ENCODE peak calls at places on chromosomes 13 and 19, in six cellular contexts. Q is breast epithelium, Z is cardiac fibroblast, A is IMR-90, I is mucosa of descending colon, V is fibroblast of villous mesenchyme. C is an unnamed sample.

GRCh38 chr13:97109256-97109655 is 112.9 kb upstream of the MBNL2 start:
- DNase-seq in Z (no peak), I (no peak), Q (no peak), V (no peak), A (no peak), C (no peak)

GRCh38 chr19:52638601-52639000 is 446 bp upstream of the ZNF83 start:
- DNase-seq in A (peak), Z (no peak), Q (no peak), I (peak), V (peak), C (peak)

GRCh38 chr13:30872685-30873443 is 33.2 kb upstream of the MEDAG start:
- DNase-seq in Q (no peak), A (peak), I (no peak), Z (peak), V (peak), C (peak)

GRCh38 chr13:24217601-24218281 is 57.2 kb downstream of the SPATA13 start:
- DNase-seq in V (peak), Q (no peak), A (no peak), I (peak), Z (peak), C (no peak)

GRCh38 chr13:101399365-101399764 is 16.9 kb downstream of the NALCN start:
- DNase-seq in V (no peak), Q (no peak), I (no peak), A (peak), Z (no peak), C (no peak)

GRCh38 chr13:63636231-63636993 is 2220.8 kb upstream of the PCDH20 start:
- DNase-seq in V (no peak), A (no peak), Q (no peak), I (no peak), Z (peak), C (peak)

GRCh38 chr19:11046608-11047354 is 42.5 kb upstream of the LDLR start:
- DNase-seq in A (no peak), Q (no peak), Z (no peak), I (no peak), V (no peak), C (no peak)

GRCh38 chr13:33186851-33187250 is 98.7 kb downstream of the STARD13 start:
- DNase-seq in Z (peak), A (peak), I (no peak), V (peak), Q (no peak), C (no peak)

GRCh38 chr19:48196321-48196761 is 25.9 kb downstream of the ZSWIM9 start:
- DNase-seq in Z (peak), V (no peak), Q (no peak), I (no peak), A (no peak), C (no peak)

GRCh38 chr19:543912-544608 is at the start of gene GZMM:
- DNase-seq in A (no peak), Z (no peak), V (no peak), Q (no peak), I (peak), C (no peak)

GRCh38 chr19:19719798-19720197 is 13.1 kb downstream of the ZNF14 start:
- DNase-seq in I (no peak), V (no peak), Z (no peak), A (no peak), Q (no peak), C (no peak)

GRCh38 chr13:114259974-114260373 is 21.4 kb upstream of the UPF3A start:
- DNase-seq in A (no peak), I (no peak), Q (peak), Z (no peak), V (no peak), C (no peak)

GRCh38 chr19:57558525-57558924 is 1.1 kb downstream of the ZNF550 start:
- DNase-seq in A (peak), V (peak), Q (no peak), I (no peak), Z (peak), C (no peak)

GRCh38 chr19:15439821-15440641 is 9.7 kb downstream of the WIZ start:
- DNase-seq in I (no peak), Q (no peak), A (no peak), V (no peak), Z (no peak), C (no peak)

GRCh38 chr19:47523473-47523872 is 8.6 kb upstream of the NAPA start:
- DNase-seq in V (peak), Z (no peak), A (no peak), I (no peak), Q (no peak), C (no peak)

GRCh38 chr19:41705393-41706174 is 2.8 kb upstream of the CEACAM5 start:
- DNase-seq in I (peak), Z (peak), V (peak), A (no peak), Q (no peak), C (no peak)

GRCh38 chr19:43754312-43754561 is 525 bp downstream of the SMG9 start:
- DNase-seq in Z (no peak), A (no peak), Q (no peak), I (no peak), V (no peak), C (no peak)

GRCh38 chr13:99752373-99752772 is 219.2 kb downstream of the ZIC5 start:
- DNase-seq in A (no peak), Z (no peak), I (no peak), Q (no peak), V (no peak), C (no peak)

GRCh38 chr13:75785130-75785529 is 149.0 kb downstream of the LMO7 start:
- DNase-seq in I (no peak), Z (peak), Q (no peak), A (peak), V (no peak), C (peak)

GRCh38 chr13:35086667-35087066 is 144.6 kb downstream of the NBEA start:
- DNase-seq in V (no peak), A (no peak), Q (no peak), Z (no peak), I (no peak), C (no peak)

GRCh38 chr13:99406799-99407201 is 94.5 kb upstream of the TM9SF2 start:
- DNase-seq in V (peak), Q (no peak), A (no peak), I (no peak), Z (peak), C (no peak)

GRCh38 chr19:5498817-5499535 is 43.8 kb downstream of the ZNRF4 start:
- DNase-seq in Z (no peak), I (no peak), Q (no peak), A (no peak), V (no peak), C (no peak)

GRCh38 chr13:34179481-34179880 is 361.5 kb downstream of the RFC3 start:
- DNase-seq in Z (no peak), I (no peak), A (peak), V (no peak), Q (no peak), C (peak)

GRCh38 chr13:114089341-114089740 is 43.1 kb downstream of the RASA3 start:
- DNase-seq in Z (no peak), I (peak), Q (no peak), V (no peak), A (no peak), C (no peak)

GRCh38 chr13:99639126-99639525 is 137.9 kb downstream of the TM9SF2 start:
- DNase-seq in Q (no peak), I (no peak), A (no peak), V (no peak), Z (no peak), C (no peak)

GRCh38 chr13:104315606-104316005 is 1249.4 kb upstream of the SLC10A2 start:
- DNase-seq in Q (no peak), V (peak), A (peak), I (no peak), Z (peak), C (peak)

GRCh38 chr19:45772130-45772880 is 3.3 kb upstream of the SIX5 start:
- DNase-seq in I (no peak), V (no peak), Z (no peak), A (no peak), Q (no peak), C (no peak)

GRCh38 chr13:94712287-94712811 is at the start of gene SOX21:
- DNase-seq in A (no peak), Q (no peak), Z (peak), V (peak), I (peak), C (no peak)

GRCh38 chr19:10107817-10108367 is 1.7 kb downstream of the PPAN start:
- DNase-seq in Z (no peak), I (peak), V (no peak), A (no peak), Q (no peak), C (no peak)

GRCh38 chr13:49627831-49628652 is at the start of gene ARL11:
- DNase-seq in Q (peak), I (peak), Z (no peak), V (no peak), A (no peak), C (no peak)

GRCh38 chr13:50365300-50365682 is 350.0 kb downstream of the KCNRG start:
- DNase-seq in Q (no peak), V (no peak), I (no peak), Z (peak), A (no peak), C (no peak)

GRCh38 chr19:30227661-30228112 is 144.5 kb upstream of the ZNF536 start:
- DNase-seq in A (peak), Q (peak), V (peak), Z (peak), I (no peak), C (peak)

GRCh38 chr19:47240996-47241918 is 10.3 kb upstream of the BBC3 start:
- DNase-seq in Z (peak), A (peak), Q (peak), I (peak), V (peak), C (peak)

GRCh38 chr19:5317321-5317720 is 23.3 kb downstream of the PTPRS start:
- DNase-seq in Q (no peak), V (no peak), A (no peak), I (no peak), Z (no peak), C (no peak)

GRCh38 chr13:98246538-98247172 is 69.6 kb upstream of the RNF113B start:
- DNase-seq in Z (no peak), I (no peak), A (peak), Q (no peak), V (no peak), C (no peak)

GRCh38 chr19:35882074-35882832 is 13.9 kb downstream of the APLP1 start:
- DNase-seq in Z (peak), Q (no peak), A (peak), V (peak), I (no peak), C (peak)

DNA sequence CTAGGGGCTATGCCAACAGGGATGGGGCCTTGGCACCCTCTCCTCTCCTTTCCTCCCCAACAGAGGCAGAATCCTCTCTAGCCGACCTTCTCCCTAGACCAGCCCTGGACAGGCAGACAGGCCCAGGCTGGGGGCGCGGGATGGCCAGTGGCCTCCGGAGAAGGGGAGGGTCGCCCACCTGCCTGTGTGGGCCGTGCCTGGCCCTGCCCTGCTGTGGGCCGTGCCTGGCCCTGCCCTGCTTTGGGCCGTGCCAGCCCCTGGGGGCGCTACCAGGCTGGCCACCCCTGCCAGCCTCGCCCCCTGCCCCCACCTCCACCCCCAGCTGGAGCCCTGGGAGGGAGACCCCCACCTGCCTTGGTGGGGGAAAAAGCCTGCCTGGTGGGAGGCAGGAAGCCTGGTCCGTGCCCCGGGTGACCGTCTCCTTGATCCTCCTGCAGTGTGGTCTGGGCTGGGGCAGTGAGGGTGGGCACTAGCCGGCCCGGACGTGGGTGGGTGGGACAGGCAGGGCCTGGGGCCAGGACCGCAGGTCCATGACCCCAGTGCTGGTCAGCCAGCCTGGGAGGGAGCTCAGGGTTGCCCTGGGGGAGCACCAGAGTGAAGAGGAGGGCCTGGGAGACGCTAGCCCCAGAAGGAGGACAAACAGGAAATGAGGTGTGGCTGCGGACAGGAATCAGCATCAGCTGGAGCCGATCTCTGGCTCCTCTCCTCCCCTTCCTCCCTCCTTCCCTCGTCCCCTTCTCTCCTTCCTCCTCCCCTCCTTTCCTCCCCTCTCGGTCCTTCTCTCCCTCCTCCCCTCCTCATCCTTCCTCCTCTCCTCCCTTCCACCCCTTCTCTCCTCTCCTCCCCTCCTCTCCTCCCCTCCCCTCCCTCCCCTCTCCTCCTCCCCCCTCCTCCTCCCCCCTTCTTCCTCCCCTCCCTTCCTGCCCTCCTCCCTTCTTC is 5.1 kb upstream of the MKNK2 start:
- DNase-seq in A (peak), Z (peak), V (peak), I (peak), Q (no peak), C (peak)
- H3K4me3 ChIP-seq in A (no peak), Z (no peak), V (peak), I (no peak), Q (peak), C (peak)

GRCh38 chr19:38658462-38659306 is 11.2 kb downstream of the ACTN4 start:
- DNase-seq in I (peak), Z (peak), A (peak), Q (no peak), V (peak), C (peak)
- H3K4me3 ChIP-seq in I (no peak), Z (no peak), A (peak), Q (peak), V (peak), C (peak)

DNA sequence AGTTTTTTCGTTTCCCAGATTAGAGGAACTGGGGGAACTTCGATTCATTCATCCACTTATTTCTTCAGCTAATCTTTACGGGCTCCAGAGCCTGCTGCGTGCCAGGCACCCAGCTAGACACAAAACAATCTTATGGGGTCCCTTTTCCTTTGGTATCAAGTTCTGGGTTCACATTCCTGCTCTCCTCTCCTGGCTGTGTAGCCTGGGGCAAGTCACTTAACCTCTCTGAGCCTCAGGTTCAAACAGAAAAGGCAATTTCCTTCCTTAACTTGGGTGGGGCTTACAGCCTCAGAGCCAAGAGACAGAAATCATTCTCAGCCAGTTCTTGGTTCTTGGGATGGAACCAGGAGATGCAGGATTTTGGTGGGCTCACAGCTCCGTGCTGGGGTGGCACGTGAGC is 5.9 kb downstream of the SHD start:
- DNase-seq in Q (no peak), I (no peak), A (no peak), V (no peak), Z (no peak), C (no peak)
- H3K4me3 ChIP-seq in Q (no peak), I (peak), A (no peak), V (no peak), Z (no peak), C (no peak)

GRCh38 chr19:49875177-49875576 is 2.0 kb downstream of the AKT1S1 start:
- DNase-seq in I (no peak), Z (no peak), Q (no peak), A (no peak), V (no peak), C (no peak)
- H3K4me3 ChIP-seq in I (no peak), Z (peak), Q (peak), A (peak), V (peak), C (peak)

DNA sequence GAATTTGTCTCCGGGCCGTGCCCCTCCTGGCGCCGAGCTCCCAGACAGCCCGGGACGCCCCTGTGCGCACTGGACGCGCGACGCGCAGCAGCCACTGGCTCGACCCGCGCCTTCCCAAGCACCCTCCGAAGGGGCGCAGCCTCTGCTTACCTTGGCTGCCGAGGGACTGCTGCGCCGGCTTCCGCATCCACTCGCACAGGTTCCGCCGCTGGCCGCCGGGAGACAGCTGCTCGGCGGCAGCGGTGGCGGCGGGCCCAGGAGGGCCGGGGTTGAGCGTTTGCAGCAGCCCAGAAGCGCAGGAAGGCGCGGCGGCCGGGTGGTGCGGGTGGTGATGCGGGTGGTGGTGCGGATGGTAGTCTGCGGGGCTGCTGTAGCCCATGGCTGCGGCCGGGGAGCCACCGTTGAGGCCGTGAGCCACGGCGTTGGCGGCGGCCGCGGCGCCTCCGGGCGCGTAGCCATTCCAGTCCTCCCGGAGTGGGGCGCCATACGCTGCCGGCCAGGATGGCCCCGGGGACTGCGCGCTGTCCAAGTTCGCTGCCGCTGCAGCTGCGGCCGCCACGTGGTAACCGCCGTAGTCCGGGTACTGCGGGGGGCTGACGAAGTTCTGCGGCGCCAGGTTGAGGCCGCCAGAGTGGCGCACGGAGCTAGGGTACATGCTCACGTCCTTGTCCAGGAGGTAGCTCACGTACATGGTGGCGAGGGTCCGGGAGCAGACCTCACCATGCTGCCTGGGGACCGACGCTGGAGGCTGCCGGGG is 621 bp downstream of the CDX2 start:
- DNase-seq in Q (no peak), V (no peak), I (no peak), A (no peak), Z (no peak), C (no peak)
- H3K4me3 ChIP-seq in Q (peak), V (no peak), I (peak), A (no peak), Z (no peak), C (no peak)

GRCh38 chr19:8459095-8459494 is 14.3 kb downstream of the HNRNPM start:
- DNase-seq in Q (no peak), A (no peak), V (peak), I (no peak), Z (no peak), C (no peak)
- H3K4me3 ChIP-seq in Q (peak), A (no peak), V (no peak), I (no peak), Z (no peak), C (no peak)

DNA sequence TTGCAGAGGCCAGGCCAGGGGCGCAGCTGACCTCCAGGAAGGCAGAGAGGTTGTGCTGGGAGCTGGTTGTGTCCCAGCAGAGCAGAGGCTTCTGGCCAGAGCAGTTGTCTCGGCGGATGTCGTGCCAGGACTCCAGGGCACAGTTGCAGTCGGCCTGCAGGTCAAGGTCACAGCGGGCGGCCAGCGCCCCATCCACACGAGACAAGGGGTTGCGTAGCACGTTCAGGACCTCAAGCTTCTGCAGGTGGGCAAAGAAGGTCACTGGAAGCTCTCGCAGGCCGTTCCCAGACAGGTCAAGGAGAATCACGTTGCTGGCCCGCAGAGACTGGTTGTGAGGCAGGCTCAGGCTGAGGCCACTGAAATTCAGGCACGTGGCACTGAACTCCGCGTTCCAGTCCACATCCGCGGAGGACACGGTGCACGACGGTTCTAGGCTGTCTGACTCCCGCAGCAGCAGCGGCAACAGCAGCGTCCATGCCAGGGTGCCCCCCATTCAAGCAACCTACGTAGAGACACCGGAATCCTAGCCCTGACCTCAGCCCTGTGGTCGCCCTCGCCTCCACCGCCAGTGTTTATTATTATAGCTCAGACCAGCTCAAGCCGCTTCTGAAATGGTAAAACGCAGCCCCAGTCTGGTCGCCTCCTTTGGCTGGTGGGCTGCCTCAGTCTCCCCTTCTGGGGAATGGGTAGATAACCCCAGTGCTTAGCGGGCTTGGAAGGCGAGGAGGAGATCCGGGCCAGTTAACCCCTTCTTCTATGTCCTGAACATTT is 766 bp downstream of the LRRC25 start:
- DNase-seq in A (no peak), V (no peak), I (no peak), Q (no peak), Z (no peak), C (no peak)
- H3K4me3 ChIP-seq in A (no peak), V (no peak), I (no peak), Q (peak), Z (no peak), C (no peak)

C was measured in foreskin fibroblast.